ENCODE peak calls at places on chromosome 5, in five cellular contexts. I, J, S, L and B are unnamed samples.

GRCh38 chr5:172792693-172793570 is 21.9 kb upstream of the DUSP1 start:
- DNase-seq in I (peak; percentile 52), S (no peak), J (no peak), L (no peak), B (no peak)

GRCh38 chr5:171997011-171997410 is 9.4 kb downstream of the FBXW11 start:
- DNase-seq in I (no peak), L (no peak), J (no peak), S (no peak), B (no peak)

GRCh38 chr5:35281613-35282012 is 51.3 kb upstream of the PRLR start:
- DNase-seq in S (no peak), I (no peak), L (no peak), J (no peak), B (no peak)

GRCh38 chr5:15550502-15551115 is 50.6 kb downstream of the FBXL7 start:
- DNase-seq in L (no peak), S (peak; percentile 18), I (no peak), J (no peak), B (no peak)

GRCh38 chr5:1380011-1380817 is 35.3 kb upstream of the CLPTM1L start:
- DNase-seq in S (peak; percentile 12), J (no peak), I (peak; percentile 77), L (no peak), B (no peak)

GRCh38 chr5:133285583-133286021 is 233.8 kb downstream of the HSPA4 start:
- DNase-seq in J (peak; percentile 29), S (peak; percentile 67), I (no peak), L (no peak), B (no peak)

GRCh38 chr5:154042751-154043150 is 4.0 kb downstream of the MFAP3 start:
- DNase-seq in L (no peak), I (no peak), J (no peak), S (no peak), B (no peak)

GRCh38 chr5:66718374-66718977 is 122.3 kb downstream of the MAST4 start:
- DNase-seq in J (no peak), I (no peak), S (no peak), L (no peak), B (no peak)

GRCh38 chr5:143896981-143897380 is 85.0 kb downstream of the HMHB1 start:
- DNase-seq in S (peak; percentile 65), I (no peak), L (no peak), J (peak; percentile 67), B (no peak)

GRCh38 chr5:149240354-149240998 is 31.2 kb upstream of the AFAP1L1 start:
- DNase-seq in J (no peak), L (no peak), I (no peak), S (no peak), B (no peak)

GRCh38 chr5:149239917-149240316 is 31.7 kb upstream of the AFAP1L1 start:
- DNase-seq in J (no peak), L (no peak), I (no peak), S (no peak), B (no peak)

GRCh38 chr5:149235841-149236240 is 35.8 kb upstream of the AFAP1L1 start:
- DNase-seq in J (no peak), S (no peak), L (no peak), I (no peak), B (no peak)

GRCh38 chr5:149238540-149238939 is 33.1 kb upstream of the AFAP1L1 start:
- DNase-seq in J (no peak), I (no peak), S (no peak), L (no peak), B (no peak)

GRCh38 chr5:149237662-149238061 is 34.0 kb upstream of the AFAP1L1 start:
- DNase-seq in I (no peak), L (no peak), S (no peak), J (no peak), B (no peak)
- TF ChIP-seq CTCF in I (no peak), L (no peak), S (peak; percentile 9), J (peak; percentile 36), B (no peak)

GRCh38 chr5:93573627-93573974 is 7.4 kb downstream of the NR2F1-AS1 start:
- DNase-seq in J (peak; percentile 43), S (no peak), L (no peak), I (no peak), B (no peak)

GRCh38 chr5:93571111-93571977 is 9.7 kb downstream of the NR2F1-AS1 start:
- DNase-seq in L (peak; percentile 7), I (no peak), S (no peak), J (peak; percentile 36), B (no peak)

GRCh38 chr5:93572773-93573626 is 8.0 kb downstream of the NR2F1-AS1 start:
- DNase-seq in S (peak; percentile 79), J (peak; percentile 68), I (no peak), L (no peak), B (no peak)

GRCh38 chr5:93570294-93571110 is 10.5 kb downstream of the NR2F1-AS1 start:
- DNase-seq in J (peak; percentile 23), S (no peak), L (no peak), I (no peak), B (no peak)

DNA sequence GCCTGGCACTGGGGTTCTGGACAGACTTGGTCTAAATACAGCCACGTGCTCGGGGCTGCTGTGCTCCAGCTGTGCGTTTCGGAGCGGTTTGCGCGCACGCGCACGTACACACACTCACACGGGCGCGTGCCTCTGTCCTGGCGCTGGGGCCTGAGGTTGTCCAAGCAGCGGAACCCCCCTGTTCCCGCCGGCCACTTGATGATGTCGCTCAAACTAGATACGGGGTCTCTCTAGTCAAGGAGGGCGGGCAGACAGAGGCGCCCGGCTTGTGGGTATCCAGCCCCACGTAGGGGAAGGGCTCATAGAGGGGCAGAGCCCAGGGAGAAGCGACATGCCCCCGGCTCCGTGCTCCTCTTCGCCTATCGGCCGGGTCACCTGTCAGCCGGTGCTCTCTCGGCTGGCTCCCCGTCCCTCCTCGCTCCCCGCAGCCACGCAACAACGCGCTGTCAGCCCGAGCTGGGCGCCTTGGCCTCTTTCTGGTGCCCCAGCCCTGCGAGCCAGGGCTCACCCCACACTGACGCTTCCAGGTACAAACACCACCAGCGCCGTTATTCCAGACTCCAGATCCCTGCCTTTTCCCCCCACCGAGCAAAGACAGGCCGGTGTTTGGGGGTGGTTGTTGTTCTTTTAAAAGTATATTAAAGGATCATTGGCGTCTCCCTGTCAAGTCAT is 8.8 kb downstream of the NR2F1-AS1 start:
- DNase-seq in I (no peak), L (peak; percentile 20), J (peak; percentile 38), S (no peak), B (no peak)
- H3K4me3 ChIP-seq in I (peak overlapping the region; percentile 2), L (no peak overlapping the region), J (no peak overlapping the region), S (peak overlapping the region; percentile 42), B (peak overlapping the region; percentile 47)

GRCh38 chr5:141811287-141812155 is 66.7 kb downstream of the PCDH1 start:
- DNase-seq in I (peak; percentile 50), L (no peak), S (no peak), J (no peak), B (no peak)
- TF ChIP-seq CTCF in I (peak; percentile 76), L (no peak), S (peak; percentile 40), J (peak; percentile 77), B (peak; percentile 61)

GRCh38 chr5:57956606-57957005 is 474.0 kb upstream of the ACTBL2 start:
- DNase-seq in J (no peak), I (no peak), S (no peak), L (no peak), B (no peak)
- H3K4me3 ChIP-seq in J (no peak overlapping the region), I (no peak overlapping the region), S (no peak overlapping the region), L (no peak overlapping the region), B (no peak overlapping the region)